ENCODE peak calls at places on chromosomes 2 and 18, in five cellular contexts. C is left ventricle myocardium inferior, T is H9, L is lung, Z is psoas muscle. O is an unnamed sample.
A peak's percentile ranks its signal among the peaks of the same experiment; 100 is the strongest.

GRCh38 chr2:37560863-37561614 is 110.4 kb downstream of the CDC42EP3 start:
- DNase-seq in C (no peak), L (no peak), Z (no peak), T (no peak), O (no peak)

GRCh38 chr18:56545539-56545938 is 92.9 kb downstream of the TXNL1 start:
- DNase-seq in C (no peak), Z (no peak), L (no peak), T (no peak), O (no peak)

GRCh38 chr18:55275042-55275897 is 312.7 kb downstream of the TCF4 start:
- DNase-seq in Z (peak; percentile 87), C (peak; percentile 18), L (no peak), T (no peak), O (peak; percentile 8)

GRCh38 chr18:36365836-36366775 is 68.6 kb downstream of the FHOD3 start:
- DNase-seq in T (no peak), C (no peak), L (no peak), Z (no peak), O (no peak)

GRCh38 chr18:13425357-13426095 is 207.0 kb downstream of the LDLRAD4 start:
- DNase-seq in Z (no peak), L (no peak), C (no peak), T (peak; percentile 54), O (no peak)

GRCh38 chr18:21486905-21487437 is 113.5 kb downstream of the ESCO1 start:
- DNase-seq in L (no peak), T (no peak), Z (no peak), C (no peak), O (no peak)

GRCh38 chr2:33498291-33498956 is 22.0 kb downstream of the RASGRP3 start:
- DNase-seq in Z (no peak), T (no peak), C (no peak), L (no peak), O (no peak)

GRCh38 chr2:234247453-234248180 is 197.1 kb downstream of the SPP2 start:
- DNase-seq in Z (no peak), C (no peak), T (no peak), L (no peak), O (no peak)

GRCh38 chr2:30336978-30337841 is 105.9 kb downstream of the LBH start:
- DNase-seq in L (no peak), T (no peak), Z (no peak), C (no peak), O (no peak)

GRCh38 chr2:149650006-149650405 is 62.4 kb upstream of the MMADHC start:
- DNase-seq in L (peak; percentile 37), Z (no peak), C (no peak), T (no peak), O (no peak)

DNA sequence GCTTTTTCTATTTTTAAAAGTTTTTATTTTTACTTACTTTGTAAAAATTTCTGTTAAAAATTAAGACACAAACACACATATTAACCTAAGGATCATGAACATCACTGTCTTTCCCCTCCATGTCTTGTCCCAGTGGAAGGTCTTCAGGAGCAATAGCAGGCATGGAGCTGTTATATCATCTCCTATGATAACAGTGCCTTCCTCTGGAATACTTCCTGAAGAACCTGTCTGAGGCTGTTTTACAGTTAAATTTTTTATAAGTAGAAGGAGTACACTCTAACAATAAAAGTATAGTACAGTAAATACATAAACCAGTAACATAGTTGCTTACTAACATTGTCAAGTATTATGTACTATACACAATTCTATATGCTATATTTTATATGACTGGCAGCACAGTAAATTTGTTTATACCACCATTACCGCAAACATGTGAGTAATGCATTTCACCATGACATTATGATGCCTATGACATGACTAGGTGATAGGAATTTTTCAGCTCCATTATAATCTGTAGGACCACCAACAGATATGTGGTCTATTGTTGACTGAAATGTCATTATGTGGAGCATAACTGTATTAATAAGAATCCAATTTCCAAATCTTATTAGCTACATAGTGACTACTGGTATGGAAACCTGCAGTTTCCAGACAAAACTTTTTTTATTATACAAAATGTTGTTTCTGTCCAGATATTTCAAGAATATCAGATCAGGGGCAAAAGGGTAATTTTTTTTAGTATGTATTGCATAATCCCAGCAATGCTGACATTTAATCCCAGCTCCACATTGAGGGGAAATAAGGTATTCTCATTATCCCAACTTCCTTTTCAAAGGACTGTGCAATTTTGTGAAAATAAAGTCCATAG is 337.2 kb upstream of the SLC39A10 start:
- DNase-seq in Z (no peak), L (no peak), C (no peak), T (no peak), O (peak; percentile 87)
- H3K27ac ChIP-seq in Z (no peak overlapping the region), L (no peak overlapping the region), C (no peak overlapping the region), T (no peak overlapping the region), O (peak overlapping the region; percentile 90)

DNA sequence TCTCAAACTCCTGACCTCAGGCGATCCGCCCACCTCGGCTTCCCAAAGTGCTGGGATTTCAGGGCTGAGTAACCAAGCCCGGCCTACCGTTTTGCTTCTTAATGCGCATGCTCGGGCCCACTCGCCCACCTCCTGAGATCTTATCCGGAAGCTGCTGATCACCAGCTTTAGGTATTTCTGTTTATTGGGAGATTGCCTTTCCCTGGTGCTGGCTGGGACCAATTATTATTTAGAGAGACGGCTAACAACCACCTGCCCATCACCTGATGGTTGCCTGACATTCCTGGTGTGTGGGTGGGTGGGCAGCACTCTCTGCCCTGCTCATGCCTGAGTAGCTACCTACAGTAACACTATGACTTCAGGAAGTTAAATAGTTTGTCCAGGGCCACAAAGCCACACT is 56.3 kb upstream of the ZNF532 start:
- DNase-seq in C (no peak), L (no peak), T (peak; percentile 82), Z (no peak), O (no peak)
- H3K27ac ChIP-seq in C (no peak overlapping the region), L (no peak overlapping the region), T (peak overlapping the region; percentile 86), Z (no peak overlapping the region), O (no peak overlapping the region)

DNA sequence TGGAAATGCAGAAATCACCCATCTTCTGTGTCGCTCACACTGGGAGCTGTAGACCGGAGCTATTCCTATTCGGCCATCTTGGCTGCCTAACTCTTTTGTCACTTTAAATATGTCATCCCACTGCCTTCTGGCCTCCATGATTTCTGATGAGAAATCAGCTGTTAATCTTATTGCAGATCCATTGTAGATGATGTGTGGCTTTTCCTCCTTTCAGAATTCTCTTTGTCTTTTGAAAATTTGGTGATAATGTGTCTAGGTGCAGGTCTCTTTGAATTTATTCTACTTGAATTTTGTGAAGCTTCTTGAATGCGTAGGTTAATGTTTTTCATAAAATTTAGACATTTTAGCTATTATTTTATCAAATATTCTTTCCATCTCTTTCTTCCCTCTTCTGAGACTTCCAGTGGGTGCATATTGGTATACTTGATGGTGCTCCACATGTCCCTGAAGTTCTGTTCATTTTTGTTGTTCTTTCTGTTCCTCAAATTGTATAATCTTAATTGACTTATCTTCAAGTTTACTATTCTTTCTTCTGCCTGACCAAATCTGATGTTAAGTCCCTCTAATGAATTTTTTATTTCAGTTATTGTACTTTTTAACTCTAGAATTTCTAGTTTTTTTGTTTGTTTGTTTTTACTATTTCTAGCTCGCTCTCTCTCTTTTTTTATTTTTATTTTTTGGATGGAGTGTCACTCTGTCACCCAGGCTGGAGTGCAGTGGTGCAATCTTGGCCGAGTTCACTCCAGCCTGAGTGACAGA is 90.8 kb upstream of the DLX2 start:
- DNase-seq in T (no peak), C (no peak), L (no peak), Z (no peak), O (no peak)
- H3K27ac ChIP-seq in T (no peak overlapping the region), C (no peak overlapping the region), L (no peak overlapping the region), Z (no peak overlapping the region), O (no peak overlapping the region)

GRCh38 chr2:70743677-70744076 is 24.3 kb downstream of the ADD2 start:
- DNase-seq in L (no peak), C (no peak), Z (no peak), T (no peak), O (no peak)

GRCh38 chr2:70748002-70748779 is 19.8 kb downstream of the ADD2 start:
- DNase-seq in C (no peak), L (no peak), Z (no peak), T (no peak), O (no peak)

GRCh38 chr2:70747284-70747683 is 20.7 kb downstream of the ADD2 start:
- DNase-seq in T (no peak), L (no peak), C (no peak), Z (no peak), O (no peak)

GRCh38 chr2:70746076-70746475 is 21.9 kb downstream of the ADD2 start:
- DNase-seq in C (no peak), L (no peak), Z (no peak), T (no peak), O (no peak)

DNA sequence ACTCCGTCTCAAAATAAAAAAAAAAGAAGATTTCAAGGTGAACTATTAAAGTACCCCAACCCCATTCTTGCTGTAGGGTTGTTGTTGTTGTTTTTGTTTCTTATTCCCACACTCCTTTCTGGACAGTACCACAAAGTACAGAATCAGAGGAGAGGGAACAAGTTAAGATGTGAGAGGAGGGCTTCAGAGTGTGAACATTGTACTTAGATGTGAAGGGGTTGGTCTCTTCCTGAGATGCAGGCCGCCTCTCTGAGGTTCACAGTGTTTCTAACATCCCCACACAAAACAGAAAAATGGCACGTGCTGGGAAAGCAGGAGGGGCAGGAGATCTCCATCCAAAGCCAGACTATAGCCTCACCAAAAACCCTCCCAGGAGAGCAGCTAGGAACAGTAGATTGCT is 22.7 kb downstream of the ADD2 start:
- DNase-seq in T (no peak), Z (no peak), L (no peak), C (no peak), O (no peak)
- H3K27ac ChIP-seq in T (no peak overlapping the region), Z (no peak overlapping the region), L (no peak overlapping the region), C (no peak overlapping the region), O (no peak overlapping the region)

DNA sequence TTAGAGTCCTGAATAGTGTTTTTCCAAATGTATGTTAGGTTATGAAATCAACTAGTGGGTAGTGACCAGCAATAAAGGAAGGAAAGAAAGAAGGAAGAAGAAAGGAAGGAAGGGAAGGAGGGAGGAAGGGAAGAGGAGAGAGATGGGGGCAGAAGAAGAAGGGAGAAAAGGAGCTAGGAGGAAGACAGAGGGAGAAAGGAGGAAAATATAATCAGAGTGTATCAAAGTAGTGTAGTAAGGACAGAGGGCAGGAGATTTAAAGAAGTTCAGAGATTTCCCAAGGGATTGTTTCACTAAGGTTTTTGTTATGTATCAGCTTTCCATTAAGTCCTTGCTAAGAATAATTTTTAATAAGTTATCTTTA is 99.0 kb upstream of the ZFP36L2 start:
- DNase-seq in Z (no peak), C (no peak), T (no peak), L (no peak), O (no peak)
- H3K27ac ChIP-seq in Z (peak overlapping the region; percentile 58), C (peak overlapping the region; percentile 93), T (no peak overlapping the region), L (no peak overlapping the region), O (no peak overlapping the region)

DNA sequence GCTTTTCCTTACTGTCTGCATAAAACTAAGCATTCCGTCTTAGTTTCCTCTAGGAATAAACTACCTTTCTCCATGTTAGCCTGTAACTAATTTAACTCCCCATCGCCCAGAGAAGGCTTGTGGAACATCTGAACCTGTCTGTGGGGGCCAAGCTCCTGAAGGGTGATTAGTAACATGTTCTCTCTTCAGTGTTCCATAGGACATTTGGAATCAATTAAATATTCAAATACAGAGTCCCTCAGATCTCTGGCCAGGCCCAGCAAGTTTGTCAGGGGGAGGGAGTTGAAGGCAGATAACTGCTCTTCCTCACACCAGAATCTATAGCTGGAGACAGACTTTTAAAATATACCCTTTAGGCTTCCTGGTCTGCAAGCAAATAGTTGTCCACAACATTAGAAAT is 8.8 kb downstream of the RDH14 start:
- DNase-seq in T (no peak), Z (no peak), L (no peak), C (no peak), O (no peak)
- H3K27ac ChIP-seq in T (no peak overlapping the region), Z (no peak overlapping the region), L (no peak overlapping the region), C (peak overlapping the region; percentile 42), O (no peak overlapping the region)